ENCODE peak calls at places on chromosomes 6 and 20, in eight cellular contexts. H is ovary; C is stomach; P is mammary epithelial cell; T is hepatocyte; F is pancreas; G is effector memory CD4-positive, alpha-beta T cell; B is neural progenitor cell. J is an unnamed sample.

GRCh38 chr6:160391419-160392116 is 43.4 kb downstream of the SLC22A3 start:
- DNase-seq in B (no peak), F (peak; percentile 22), P (peak; percentile 74), T (peak; percentile 85), H (no peak), G (no peak), C (no peak), J (no peak)

GRCh38 chr6:149065658-149066556 is 251.6 kb upstream of the TAB2 start:
- DNase-seq in P (no peak), G (no peak), F (no peak), B (no peak), H (no peak), T (no peak), C (no peak), J (no peak)

GRCh38 chr20:50668326-50668725 is 23.0 kb downstream of the RIPOR3 start:
- DNase-seq in G (no peak), C (no peak), P (no peak), H (no peak), F (no peak), B (no peak), T (no peak), J (no peak)

GRCh38 chr6:113351183-113351834 is 505.8 kb upstream of the MARCKS start:
- DNase-seq in F (no peak), T (no peak), P (peak; percentile 32), H (no peak), B (no peak), C (no peak), G (no peak), J (no peak)

GRCh38 chr20:23302801-23303200 is 47.8 kb upstream of the NXT1 start:
- DNase-seq in T (no peak), B (no peak), G (no peak), C (no peak), F (no peak), P (no peak), H (no peak), J (no peak)

GRCh38 chr6:114534813-114535212 is 192.0 kb upstream of the HS3ST5 start:
- DNase-seq in C (no peak), B (no peak), F (no peak), T (no peak), P (no peak), H (no peak), G (no peak), J (no peak)

GRCh38 chr6:47809863-47810262 is 28.0 kb downstream of the OPN5 start:
- DNase-seq in F (no peak), H (no peak), G (no peak), C (no peak), T (no peak), P (no peak), B (no peak), J (no peak)

GRCh38 chr6:41284726-41285125 is 1.8 kb downstream of the TREM1 start:
- DNase-seq in C (no peak), H (no peak), G (no peak), T (peak; percentile 56), B (no peak), P (peak; percentile 79), F (no peak), J (no peak)

GRCh38 chr20:2507875-2508630 is 662 bp downstream of the ZNF343 start:
- DNase-seq in F (no peak), G (no peak), B (no peak), C (peak; percentile 27), H (peak; percentile 37), P (peak; percentile 32), T (peak; percentile 16), J (peak; percentile 60)

DNA sequence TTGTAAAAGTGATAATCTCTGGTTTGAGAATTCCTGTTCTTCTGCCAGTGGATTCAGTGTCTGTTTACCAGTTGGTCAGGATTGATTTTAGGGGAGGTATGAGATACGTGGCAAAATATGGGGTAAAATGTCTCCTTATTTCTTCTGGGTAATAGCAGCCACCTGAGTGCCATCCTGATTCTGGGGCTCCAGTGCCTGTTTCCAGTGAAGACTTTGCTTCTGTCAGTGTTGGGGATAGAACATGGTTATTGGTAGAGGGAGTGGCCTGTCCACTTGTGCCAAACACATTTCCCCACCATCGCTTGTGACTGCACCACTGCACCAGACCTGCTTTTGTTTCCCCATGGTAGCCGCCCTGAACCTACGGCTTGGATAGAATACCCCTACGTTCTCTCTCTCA is 15.7 kb downstream of the PANK2 start:
- DNase-seq in T (no peak), C (no peak), F (no peak), P (no peak), H (no peak), G (no peak), B (no peak), J (no peak)
- H3K4me1 ChIP-seq in T (no peaks in the 10 kb centered on the region), C (peaks cover 72% of the 10 kb centered on the region), F (peaks cover 3% of the 10 kb centered on the region), P (peaks cover 23% of the 10 kb centered on the region), H (peaks cover 23% of the 10 kb centered on the region), G (peaks cover 21% of the 10 kb centered on the region), B (no peaks in the 10 kb centered on the region), J (peaks cover 11% of the 10 kb centered on the region)

GRCh38 chr6:4135665-4136353 is 434 bp upstream of the ECI2 start:
- DNase-seq in G (peak; percentile 95), P (peak; percentile 82), F (peak; percentile 95), T (peak; percentile 97), C (peak; percentile 96), B (peak; percentile 96), H (peak; percentile 98), J (peak; percentile 100)

GRCh38 chr6:4136354-4136831 is 1.0 kb upstream of the ECI2 start:
- DNase-seq in H (no peak), B (no peak), P (no peak), C (no peak), T (no peak), G (no peak), F (no peak), J (no peak)

GRCh38 chr6:4130357-4130987 is 4.9 kb downstream of the ECI2 start:
- DNase-seq in B (no peak), C (peak; percentile 92), H (no peak), G (no peak), P (no peak), F (peak; percentile 83), T (no peak), J (no peak)

GRCh38 chr6:4134841-4135664 is at the start of gene ECI2:
- DNase-seq in H (no peak), B (peak; percentile 92), F (peak; percentile 78), G (peak; percentile 28), T (peak; percentile 76), P (peak; percentile 63), C (peak; percentile 65), J (peak; percentile 90)

GRCh38 chr6:4133941-4134838 is 1.2 kb downstream of the ECI2 start:
- DNase-seq in G (no peak), H (peak; percentile 43), B (peak; percentile 39), F (peak; percentile 34), C (peak; percentile 30), P (peak; percentile 6), T (no peak), J (peak; percentile 68)
- H3K4me3 ChIP-seq in G (peak overlapping the region; percentile 78), H (peak overlapping the region; percentile 67), B (peak overlapping the region; percentile 81), F (peak overlapping the region; percentile 51), C (peak overlapping the region; percentile 75), P (peak overlapping the region; percentile 95), T (peak overlapping the region; percentile 78), J (peak overlapping the region; percentile 44)

DNA sequence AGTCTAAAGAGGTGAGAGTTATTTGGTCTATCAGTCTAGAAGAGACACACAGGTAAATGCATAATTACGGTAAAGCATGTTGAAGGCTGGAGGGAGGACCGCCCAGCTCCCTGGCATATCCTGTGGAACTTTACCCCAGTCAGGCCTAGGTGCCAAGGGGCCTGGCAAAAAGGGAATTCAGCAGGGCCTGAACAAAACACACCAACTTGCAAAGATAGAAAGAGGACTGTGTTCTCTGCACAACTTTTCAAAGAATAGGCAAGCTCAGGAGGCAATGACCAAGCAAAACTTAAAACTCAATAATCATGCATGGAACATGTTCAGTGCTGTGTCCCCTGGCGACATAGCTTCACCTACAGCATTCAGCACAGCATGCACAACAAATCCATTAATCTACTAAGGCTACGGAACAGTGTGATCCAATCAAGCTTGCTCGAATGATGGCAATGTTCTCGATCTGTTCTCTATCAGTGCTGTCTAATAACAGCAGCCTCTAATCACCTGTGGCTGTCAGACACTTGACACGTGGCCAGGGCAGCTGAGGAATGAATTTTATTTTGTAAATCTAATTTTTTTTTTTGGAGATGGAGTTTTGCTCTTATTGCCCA is 27.6 kb downstream of the ZMYND8 start:
- DNase-seq in H (no peak), F (no peak), B (no peak), G (no peak), P (no peak), C (peak; percentile 61), T (no peak), J (no peak)
- H3K4me1 ChIP-seq in H (peaks cover 21% of the 10 kb centered on the region), F (peaks cover 19% of the 10 kb centered on the region), B (no peaks in the 10 kb centered on the region), G (no peaks in the 10 kb centered on the region), P (peaks cover 46% of the 10 kb centered on the region), C (peaks cover 98% of the 10 kb centered on the region), T (peaks cover 39% of the 10 kb centered on the region), J (peaks cover 29% of the 10 kb centered on the region)

GRCh38 chr20:21424846-21425245 is 27.5 kb upstream of the NKX2-4 start:
- DNase-seq in F (no peak), C (no peak), P (no peak), G (no peak), H (no peak), T (no peak), B (no peak), J (no peak)

GRCh38 chr20:21421601-21422236 is 24.4 kb upstream of the NKX2-4 start:
- DNase-seq in P (no peak), F (no peak), G (no peak), T (no peak), C (no peak), H (no peak), B (no peak), J (no peak)
- H3K4me3 ChIP-seq in P (no peak overlapping the region), F (no peak overlapping the region), G (no peak overlapping the region), T (no peak overlapping the region), C (no peak overlapping the region), H (no peak overlapping the region), B (no peak overlapping the region), J (no peak overlapping the region)

GRCh38 chr6:158660331-158660730 is 10.5 kb downstream of the SYTL3 start:
- DNase-seq in H (no peak), T (peak; percentile 71), G (peak; percentile 13), F (peak; percentile 37), C (peak; percentile 52), B (peak; percentile 34), P (no peak), J (no peak)
- H3K4me1 ChIP-seq in H (peaks cover 3% of the 10 kb centered on the region), T (peaks cover 19% of the 10 kb centered on the region), G (peaks cover 17% of the 10 kb centered on the region), F (no peaks in the 10 kb centered on the region), C (peaks cover 25% of the 10 kb centered on the region), B (peaks cover 12% of the 10 kb centered on the region), P (no peaks in the 10 kb centered on the region), J (peaks cover 2% of the 10 kb centered on the region)

GRCh38 chr6:2968600-2969135 is 2.7 kb downstream of the SERPINB6 start:
- DNase-seq in C (no peak), G (no peak), F (no peak), P (no peak), T (no peak), H (no peak), B (no peak), J (no peak)
- H3K4me3 ChIP-seq in C (no peak overlapping the region), G (no peak overlapping the region), F (no peak overlapping the region), P (no peak overlapping the region), T (no peak overlapping the region), H (no peak overlapping the region), B (no peak overlapping the region), J (no peak overlapping the region)

GRCh38 chr6:136773473-136773796 is 18.8 kb downstream of the MAP3K5 start:
- DNase-seq in P (no peak), H (no peak), F (no peak), G (no peak), C (no peak), T (no peak), B (no peak), J (no peak)
- H3K4me1 ChIP-seq in P (peaks cover 15% of the 10 kb centered on the region), H (peaks cover 18% of the 10 kb centered on the region), F (peaks cover 35% of the 10 kb centered on the region), G (peaks cover 17% of the 10 kb centered on the region), C (peaks cover 57% of the 10 kb centered on the region), T (no peaks in the 10 kb centered on the region), B (no peaks in the 10 kb centered on the region), J (peaks cover 6% of the 10 kb centered on the region)

J was measured in right cardiac atrium.